ENCODE peak calls at places on chromosomes 13 and 19, in five cellular contexts. One of them, this sample, is unnamed.

GRCh38 chr19:45076851-45077730 is 813 bp upstream of the ZNF296 start:
- DNase-seq in NB4: no peak
- DNase-seq in cardiac muscle cell: no peak
- DNase-seq in fibroblast of the aortic adventitia: no peak
- DNase-seq in fibroblast of mammary gland: no peak
- DNase-seq in this sample: no peak

GRCh38 chr19:16853066-16853465 is 23.9 kb downstream of the SIN3B start:
- DNase-seq in NB4: no peak
- DNase-seq in cardiac muscle cell: no peak
- DNase-seq in fibroblast of the aortic adventitia: no peak
- DNase-seq in fibroblast of mammary gland: no peak
- DNase-seq in this sample: no peak

GRCh38 chr19:20278342-20278741 is 111.3 kb downstream of the ZNF486 start:
- DNase-seq in NB4: no peak
- DNase-seq in cardiac muscle cell: no peak
- DNase-seq in fibroblast of the aortic adventitia: no peak
- DNase-seq in fibroblast of mammary gland: no peak
- DNase-seq in this sample: no peak

GRCh38 chr13:45231722-45232121 is 30.9 kb upstream of the KCTD4 start:
- DNase-seq in NB4: no peak
- DNase-seq in cardiac muscle cell: no peak
- DNase-seq in fibroblast of the aortic adventitia: peak; percentile 54
- DNase-seq in fibroblast of mammary gland: peak; percentile 36
- DNase-seq in this sample: no peak

GRCh38 chr13:99018418-99019180 is 40.7 kb upstream of the DOCK9 start:
- DNase-seq in NB4: no peak
- DNase-seq in cardiac muscle cell: no peak
- DNase-seq in fibroblast of the aortic adventitia: peak; percentile 85
- DNase-seq in fibroblast of mammary gland: peak; percentile 65
- DNase-seq in this sample: no peak

GRCh38 chr19:2478756-2479555 is 3.0 kb downstream of the GADD45B start:
- DNase-seq in NB4: peak; percentile 82
- DNase-seq in cardiac muscle cell: no peak
- DNase-seq in fibroblast of the aortic adventitia: peak; percentile 82
- DNase-seq in fibroblast of mammary gland: peak; percentile 77
- DNase-seq in this sample: peak; percentile 88

GRCh38 chr19:37977992-37978391 is 71.0 kb downstream of the SIPA1L3 start:
- DNase-seq in NB4: no peak
- DNase-seq in cardiac muscle cell: no peak
- DNase-seq in fibroblast of the aortic adventitia: peak; percentile 62
- DNase-seq in fibroblast of mammary gland: peak; percentile 67
- DNase-seq in this sample: no peak

GRCh38 chr19:46606019-46606418 is 4.9 kb downstream of the CALM3 start:
- DNase-seq in NB4: peak; percentile 25
- DNase-seq in cardiac muscle cell: no peak
- DNase-seq in fibroblast of the aortic adventitia: no peak
- DNase-seq in fibroblast of mammary gland: no peak
- DNase-seq in this sample: no peak

GRCh38 chr19:37999309-38000213 is 92.6 kb downstream of the SIPA1L3 start:
- DNase-seq in NB4: no peak
- DNase-seq in cardiac muscle cell: no peak
- DNase-seq in fibroblast of the aortic adventitia: peak; percentile 98
- DNase-seq in fibroblast of mammary gland: peak; percentile 98
- DNase-seq in this sample: no peak

GRCh38 chr19:41868120-41868988 is 8.3 kb downstream of the RPS19 start:
- DNase-seq in NB4: no peak
- DNase-seq in cardiac muscle cell: no peak
- DNase-seq in fibroblast of the aortic adventitia: no peak
- DNase-seq in fibroblast of mammary gland: no peak
- DNase-seq in this sample: no peak

GRCh38 chr19:51372649-51373504 is at the start of gene NKG7:
- DNase-seq in NB4: peak; percentile 99
- DNase-seq in cardiac muscle cell: no peak
- DNase-seq in fibroblast of the aortic adventitia: no peak
- DNase-seq in fibroblast of mammary gland: no peak
- DNase-seq in this sample: no peak

GRCh38 chr13:49776871-49777270 is 15.6 kb downstream of the KPNA3 start:
- DNase-seq in NB4: no peak
- DNase-seq in cardiac muscle cell: no peak
- DNase-seq in fibroblast of the aortic adventitia: peak; percentile 33
- DNase-seq in fibroblast of mammary gland: no peak
- DNase-seq in this sample: no peak

GRCh38 chr13:45521292-45521691 is 56.6 kb downstream of the COG3 start:
- DNase-seq in NB4: no peak
- DNase-seq in cardiac muscle cell: peak; percentile 14
- DNase-seq in fibroblast of the aortic adventitia: peak; percentile 13
- DNase-seq in fibroblast of mammary gland: peak; percentile 59
- DNase-seq in this sample: peak; percentile 74

GRCh38 chr13:114119196-114119595 is 13.2 kb downstream of the RASA3 start:
- DNase-seq in NB4: no peak
- DNase-seq in cardiac muscle cell: peak; percentile 44
- DNase-seq in fibroblast of the aortic adventitia: peak; percentile 91
- DNase-seq in fibroblast of mammary gland: peak; percentile 84
- DNase-seq in this sample: no peak

GRCh38 chr19:51690359-51691121 is 2.6 kb upstream of the SPACA6 start:
- DNase-seq in NB4: peak; percentile 23
- DNase-seq in cardiac muscle cell: peak; percentile 75
- DNase-seq in fibroblast of the aortic adventitia: peak; percentile 72
- DNase-seq in fibroblast of mammary gland: peak; percentile 60
- DNase-seq in this sample: no peak

GRCh38 chr19:46975011-46975917 is 44.4 kb upstream of the NPAS1 start:
- DNase-seq in NB4: no peak
- DNase-seq in cardiac muscle cell: no peak
- DNase-seq in fibroblast of the aortic adventitia: peak; percentile 74
- DNase-seq in fibroblast of mammary gland: no peak
- DNase-seq in this sample: no peak

GRCh38 chr13:43185206-43185605 is 161.8 kb downstream of the DNAJC15 start:
- DNase-seq in NB4: no peak
- DNase-seq in cardiac muscle cell: no peak
- DNase-seq in fibroblast of the aortic adventitia: no peak
- DNase-seq in fibroblast of mammary gland: no peak
- DNase-seq in this sample: no peak

GRCh38 chr13:43180036-43180660 is 156.8 kb downstream of the DNAJC15 start:
- DNase-seq in NB4: no peak
- DNase-seq in cardiac muscle cell: no peak
- DNase-seq in fibroblast of the aortic adventitia: no peak
- DNase-seq in fibroblast of mammary gland: no peak
- DNase-seq in this sample: no peak

GRCh38 chr13:43180837-43181236 is 157.5 kb downstream of the DNAJC15 start:
- DNase-seq in NB4: no peak
- DNase-seq in cardiac muscle cell: no peak
- DNase-seq in fibroblast of the aortic adventitia: no peak
- DNase-seq in fibroblast of mammary gland: no peak
- DNase-seq in this sample: no peak
- TF ChIP-seq CTCF in NB4: no peak
- TF ChIP-seq CTCF in cardiac muscle cell: no peak
- TF ChIP-seq CTCF in fibroblast of the aortic adventitia: no peak
- TF ChIP-seq CTCF in fibroblast of mammary gland: no peak
- TF ChIP-seq CTCF in this sample: no peak

DNA sequence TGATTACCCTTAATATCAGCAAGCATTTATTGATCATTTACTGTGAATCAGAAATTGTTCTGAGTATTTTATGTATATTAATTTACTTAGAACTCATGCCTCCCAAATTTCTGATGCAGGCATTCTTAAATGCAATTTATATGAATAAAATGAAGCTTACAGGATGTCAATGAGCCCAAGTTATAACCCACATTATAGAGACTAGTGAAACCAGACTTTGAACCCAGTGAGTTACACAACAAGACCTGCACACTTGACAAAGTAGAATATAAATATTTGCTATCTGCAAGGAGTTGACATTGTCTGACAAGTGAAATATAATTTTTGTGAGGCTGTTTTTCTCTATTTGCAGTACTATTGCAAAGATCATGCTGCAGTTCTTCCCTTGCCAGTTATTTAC is 656.0 kb downstream of the GPC5 start:
- DNase-seq in NB4: no peak
- DNase-seq in cardiac muscle cell: no peak
- DNase-seq in fibroblast of the aortic adventitia: no peak
- DNase-seq in fibroblast of mammary gland: no peak
- DNase-seq in this sample: no peak
- TF ChIP-seq CTCF in NB4: no peak
- TF ChIP-seq CTCF in cardiac muscle cell: no peak
- TF ChIP-seq CTCF in fibroblast of the aortic adventitia: no peak
- TF ChIP-seq CTCF in fibroblast of mammary gland: no peak
- TF ChIP-seq CTCF in this sample: no peak

GRCh38 chr13:37207646-37208045 is 102.2 kb upstream of the CSNK1A1L start:
- DNase-seq in NB4: no peak
- DNase-seq in cardiac muscle cell: no peak
- DNase-seq in fibroblast of the aortic adventitia: peak; percentile 28
- DNase-seq in fibroblast of mammary gland: no peak
- DNase-seq in this sample: no peak
- TF ChIP-seq CTCF in NB4: no peak
- TF ChIP-seq CTCF in cardiac muscle cell: no peak
- TF ChIP-seq CTCF in fibroblast of the aortic adventitia: no peak
- TF ChIP-seq CTCF in fibroblast of mammary gland: no peak
- TF ChIP-seq CTCF in this sample: no peak

GRCh38 chr19:12400618-12401502 is at the start of gene ZNF799:
- DNase-seq in NB4: peak; percentile 97
- DNase-seq in cardiac muscle cell: peak; percentile 93
- DNase-seq in fibroblast of the aortic adventitia: peak; percentile 95
- DNase-seq in fibroblast of mammary gland: peak; percentile 98
- DNase-seq in this sample: peak; percentile 84
- TF ChIP-seq CTCF in NB4: no peak
- TF ChIP-seq CTCF in cardiac muscle cell: peak; percentile 1
- TF ChIP-seq CTCF in fibroblast of the aortic adventitia: no peak
- TF ChIP-seq CTCF in fibroblast of mammary gland: no peak
- TF ChIP-seq CTCF in this sample: no peak

GRCh38 chr13:41637578-41637977 is 180.2 kb downstream of the RGCC start:
- DNase-seq in NB4: no peak
- DNase-seq in cardiac muscle cell: no peak
- DNase-seq in fibroblast of the aortic adventitia: no peak
- DNase-seq in fibroblast of mammary gland: no peak
- DNase-seq in this sample: no peak

GRCh38 chr13:41639237-41639904 is 182.0 kb downstream of the RGCC start:
- DNase-seq in NB4: no peak
- DNase-seq in cardiac muscle cell: no peak
- DNase-seq in fibroblast of the aortic adventitia: no peak
- DNase-seq in fibroblast of mammary gland: no peak
- DNase-seq in this sample: no peak

GRCh38 chr13:41644742-41645141 is 187.4 kb downstream of the RGCC start:
- DNase-seq in NB4: no peak
- DNase-seq in cardiac muscle cell: no peak
- DNase-seq in fibroblast of the aortic adventitia: no peak
- DNase-seq in fibroblast of mammary gland: no peak
- DNase-seq in this sample: no peak

GRCh38 chr13:41643502-41643901 is 186.2 kb downstream of the RGCC start:
- DNase-seq in NB4: no peak
- DNase-seq in cardiac muscle cell: no peak
- DNase-seq in fibroblast of the aortic adventitia: no peak
- DNase-seq in fibroblast of mammary gland: no peak
- DNase-seq in this sample: no peak

DNA sequence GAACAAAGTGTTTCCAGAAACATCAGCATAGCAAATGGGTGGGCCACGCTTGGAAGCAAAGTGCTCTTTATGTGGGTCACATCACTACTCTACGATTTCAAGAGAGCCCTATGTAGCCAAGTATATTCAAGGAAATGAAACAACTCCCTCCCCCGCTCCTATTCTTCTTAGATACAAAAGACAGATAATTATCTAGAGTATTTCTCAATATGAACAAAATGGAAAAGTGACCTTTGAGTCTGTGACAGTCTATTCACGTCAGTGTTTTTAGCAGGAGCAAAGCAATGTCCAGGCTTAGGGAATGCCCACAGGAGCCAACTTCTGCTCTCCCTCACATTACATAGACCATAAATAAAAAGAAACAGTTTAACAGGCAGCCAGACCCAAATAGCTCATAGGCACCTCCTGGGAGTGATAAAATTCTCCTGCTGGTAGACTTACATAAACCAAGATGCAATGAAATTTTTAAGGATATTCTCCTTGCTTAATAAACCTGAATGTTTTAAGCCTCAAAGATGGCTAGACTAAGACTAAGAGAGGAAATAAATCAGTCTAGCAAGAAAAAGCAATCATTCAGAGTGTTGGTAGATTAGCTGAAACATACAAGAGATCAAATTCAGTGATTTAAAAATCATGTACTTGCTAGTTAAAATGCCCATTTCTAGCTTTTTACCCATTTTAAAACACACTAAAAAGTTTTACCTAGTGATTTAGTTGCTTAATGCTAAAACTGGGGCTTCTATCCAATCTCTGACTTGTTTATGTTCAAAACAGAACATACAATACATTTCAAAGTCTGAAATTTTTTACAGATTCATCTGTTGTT is 182.8 kb downstream of the RGCC start:
- DNase-seq in NB4: peak; percentile 9
- DNase-seq in cardiac muscle cell: no peak
- DNase-seq in fibroblast of the aortic adventitia: peak; percentile 22
- DNase-seq in fibroblast of mammary gland: peak; percentile 52
- DNase-seq in this sample: no peak
- TF ChIP-seq CTCF in NB4: no peak
- TF ChIP-seq CTCF in cardiac muscle cell: no peak
- TF ChIP-seq CTCF in fibroblast of the aortic adventitia: no peak
- TF ChIP-seq CTCF in fibroblast of mammary gland: no peak
- TF ChIP-seq CTCF in this sample: no peak

GRCh38 chr13:111924676-111925075 is 142.3 kb upstream of the SOX1 start:
- DNase-seq in NB4: no peak
- DNase-seq in cardiac muscle cell: no peak
- DNase-seq in fibroblast of the aortic adventitia: no peak
- DNase-seq in fibroblast of mammary gland: no peak
- DNase-seq in this sample: no peak

GRCh38 chr13:111927181-111927540 is 139.8 kb upstream of the SOX1 start:
- DNase-seq in NB4: no peak
- DNase-seq in cardiac muscle cell: no peak
- DNase-seq in fibroblast of the aortic adventitia: no peak
- DNase-seq in fibroblast of mammary gland: no peak
- DNase-seq in this sample: no peak

GRCh38 chr13:111925146-111925875 is 141.6 kb upstream of the SOX1 start:
- DNase-seq in NB4: no peak
- DNase-seq in cardiac muscle cell: no peak
- DNase-seq in fibroblast of the aortic adventitia: no peak
- DNase-seq in fibroblast of mammary gland: no peak
- DNase-seq in this sample: no peak

GRCh38 chr13:111929036-111929616 is 137.8 kb upstream of the SOX1 start:
- DNase-seq in NB4: no peak
- DNase-seq in cardiac muscle cell: no peak
- DNase-seq in fibroblast of the aortic adventitia: no peak
- DNase-seq in fibroblast of mammary gland: no peak
- DNase-seq in this sample: peak; percentile 7

GRCh38 chr13:111926501-111927180 is 140.3 kb upstream of the SOX1 start:
- DNase-seq in NB4: no peak
- DNase-seq in cardiac muscle cell: no peak
- DNase-seq in fibroblast of the aortic adventitia: no peak
- DNase-seq in fibroblast of mammary gland: no peak
- DNase-seq in this sample: no peak
- TF ChIP-seq CTCF in NB4: no peak
- TF ChIP-seq CTCF in cardiac muscle cell: no peak
- TF ChIP-seq CTCF in fibroblast of the aortic adventitia: no peak
- TF ChIP-seq CTCF in fibroblast of mammary gland: no peak
- TF ChIP-seq CTCF in this sample: no peak